ENCODE peak calls at places on chromosomes 12 and 14, in eight cellular contexts. K is H1, N is left ventricle myocardium inferior, P is A549, H is fibroblast of lung, C is esophagus squamous epithelium, Q is breast epithelium, I is ascending aorta. J is an unnamed sample.

GRCh38 chr14:58884442-58884841 is 246.7 kb downstream of the DACT1 start:
- DNase-seq in K (no peak), N (no peak), P (no peak), H (no peak), C (no peak), Q (no peak), I (no peak), J (no peak)

GRCh38 chr12:96578526-96579125 is 89.2 kb downstream of the CFAP54 start:
- DNase-seq in K (no peak), N (no peak), P (peak; percentile 48), H (peak; percentile 55), C (no peak), Q (no peak), I (no peak), J (no peak)

GRCh38 chr12:24561882-24562760 is 386.8 kb downstream of the BCAT1 start:
- DNase-seq in K (peak; percentile 87), N (peak; percentile 71), P (peak; percentile 17), H (peak; percentile 77), C (no peak), Q (no peak), I (no peak), J (peak; percentile 74)

GRCh38 chr12:106380954-106381353 is 23.4 kb downstream of the POLR3B start:
- DNase-seq in K (no peak), N (no peak), P (no peak), H (peak; percentile 34), C (no peak), Q (no peak), I (no peak), J (no peak)

GRCh38 chr12:52233462-52234141 is 559 bp downstream of the KRT7 start:
- DNase-seq in K (peak; percentile 70), N (no peak), P (no peak), H (no peak), C (no peak), Q (peak; percentile 52), I (no peak), J (no peak)

GRCh38 chr12:113006641-113007040 is 28.3 kb downstream of the OAS2 start:
- DNase-seq in K (no peak), N (no peak), P (no peak), H (no peak), C (no peak), Q (no peak), I (no peak), J (no peak)

GRCh38 chr12:120710805-120711296 is 593 bp downstream of the UNC119B start:
- DNase-seq in K (peak; percentile 53), N (no peak), P (peak; percentile 43), H (peak; percentile 11), C (no peak), Q (no peak), I (no peak), J (no peak)

GRCh38 chr14:104800600-104801283 is at the start of gene ZBTB42:
- DNase-seq in K (peak; percentile 74), N (peak; percentile 69), P (no peak), H (peak; percentile 61), C (peak; percentile 21), Q (peak; percentile 91), I (no peak), J (peak; percentile 87)

GRCh38 chr12:52691076-52691764 is 11.0 kb upstream of the KRT1 start:
- DNase-seq in K (peak; percentile 68), N (no peak), P (no peak), H (no peak), C (no peak), Q (peak; percentile 49), I (no peak), J (no peak)

GRCh38 chr12:66399626-66399931 is 97.3 kb downstream of the HELB start:
- DNase-seq in K (no peak), N (no peak), P (no peak), H (no peak), C (no peak), Q (no peak), I (no peak), J (no peak)

GRCh38 chr14:106877527-106877926 is 1351.1 kb downstream of the TMEM121 start:
- DNase-seq in K (no peak), N (no peak), P (no peak), H (no peak), C (no peak), Q (no peak), I (no peak), J (no peak)

GRCh38 chr14:106874365-106874764 is 1348.0 kb downstream of the TMEM121 start:
- DNase-seq in K (no peak), N (no peak), P (no peak), H (no peak), C (no peak), Q (no peak), I (no peak), J (no peak)

GRCh38 chr14:106872619-106873446 is 1346.5 kb downstream of the TMEM121 start:
- DNase-seq in K (peak; percentile 48), N (peak; percentile 39), P (peak; percentile 53), H (no peak), C (no peak), Q (no peak), I (no peak), J (peak; percentile 95)

GRCh38 chr14:106876711-106877110 is 1350.3 kb downstream of the TMEM121 start:
- DNase-seq in K (no peak), N (no peak), P (no peak), H (no peak), C (no peak), Q (no peak), I (no peak), J (no peak)

DNA sequence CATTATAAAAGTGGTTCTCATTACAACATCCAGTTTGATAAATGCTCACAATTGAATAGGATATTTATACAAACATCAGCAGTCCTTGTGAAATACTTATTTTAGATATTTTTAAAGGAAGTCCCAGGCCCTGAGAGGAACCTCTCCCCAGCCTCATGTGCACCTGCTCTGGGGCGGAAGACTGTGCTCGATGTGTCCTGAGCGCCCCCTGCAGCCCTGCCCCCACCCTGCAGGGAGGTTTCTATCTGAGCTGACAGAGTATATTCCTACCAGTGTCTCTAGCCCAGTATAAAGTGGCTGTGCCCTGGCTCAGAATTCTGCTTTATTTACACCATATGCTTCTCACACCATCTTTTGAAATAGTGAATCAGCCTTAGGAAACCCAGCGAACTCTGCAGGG is 1349.1 kb downstream of the TMEM121 start:
- DNase-seq in K (no peak), N (peak; percentile 26), P (no peak), H (no peak), C (no peak), Q (no peak), I (no peak), J (peak; percentile 38)
- TF ChIP-seq CTCF in K (no peak), N (peak; percentile 49), P (no peak), H (no peak), C (no peak), Q (no peak), I (no peak), J (peak; percentile 21)

DNA sequence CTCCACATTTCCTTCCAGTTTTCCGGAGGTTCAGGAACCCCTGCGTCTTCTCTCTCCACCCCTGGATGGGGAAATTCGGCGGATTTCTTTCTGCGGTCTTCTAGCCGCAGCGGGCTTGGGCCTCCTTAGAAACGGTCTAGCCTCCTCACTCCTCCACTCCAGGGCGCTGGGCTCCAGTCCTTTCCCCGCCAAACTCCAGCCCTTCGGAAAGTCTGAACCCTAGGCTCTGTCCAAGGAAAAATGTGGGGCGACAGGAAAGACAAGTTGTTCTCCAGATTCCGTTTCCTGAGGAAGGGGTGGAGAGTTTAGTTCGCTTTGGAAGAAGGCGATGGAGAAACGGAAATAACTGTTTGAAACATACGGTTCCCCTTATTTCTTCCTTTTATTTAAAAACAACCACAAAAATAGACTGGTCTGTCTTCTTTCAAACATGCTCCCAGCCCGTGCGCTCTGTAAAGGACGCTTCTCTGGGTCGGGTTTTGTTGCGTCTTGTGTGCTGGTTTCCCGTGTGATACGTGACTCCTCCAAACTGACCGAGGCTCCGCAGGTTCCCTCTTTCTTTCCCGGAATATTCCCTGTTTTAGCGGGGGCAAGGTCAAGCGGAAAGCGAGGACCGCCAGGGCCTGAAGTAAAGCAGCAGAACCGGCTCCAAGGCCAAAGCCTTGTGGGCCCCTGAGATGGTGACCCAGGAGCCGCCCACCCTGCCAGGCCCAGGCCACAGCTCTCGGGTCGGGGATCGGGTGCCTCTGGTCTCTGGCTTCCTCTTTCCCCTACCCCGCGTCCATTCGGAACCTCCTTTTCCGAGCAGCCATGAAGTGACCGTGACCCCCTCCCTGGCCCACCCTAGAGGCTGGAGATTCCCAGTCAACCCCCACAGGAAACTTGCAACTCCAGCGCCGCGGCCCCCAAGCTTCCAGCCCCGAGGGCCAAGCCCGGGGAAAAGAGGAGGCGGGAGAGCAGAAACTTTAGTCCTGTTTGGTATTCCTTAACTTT is 1.1 kb upstream of the HOXC10 start:
- DNase-seq in K (no peak), N (no peak), P (no peak), H (no peak), C (no peak), Q (no peak), I (no peak), J (peak; percentile 30)
- H3K4me3 ChIP-seq in K (no peak overlapping the region), N (no peak overlapping the region), P (peak overlapping the region; percentile 60), H (no peak overlapping the region), C (no peak overlapping the region), Q (peak overlapping the region; percentile 52), I (no peak overlapping the region), J (no peak overlapping the region)

DNA sequence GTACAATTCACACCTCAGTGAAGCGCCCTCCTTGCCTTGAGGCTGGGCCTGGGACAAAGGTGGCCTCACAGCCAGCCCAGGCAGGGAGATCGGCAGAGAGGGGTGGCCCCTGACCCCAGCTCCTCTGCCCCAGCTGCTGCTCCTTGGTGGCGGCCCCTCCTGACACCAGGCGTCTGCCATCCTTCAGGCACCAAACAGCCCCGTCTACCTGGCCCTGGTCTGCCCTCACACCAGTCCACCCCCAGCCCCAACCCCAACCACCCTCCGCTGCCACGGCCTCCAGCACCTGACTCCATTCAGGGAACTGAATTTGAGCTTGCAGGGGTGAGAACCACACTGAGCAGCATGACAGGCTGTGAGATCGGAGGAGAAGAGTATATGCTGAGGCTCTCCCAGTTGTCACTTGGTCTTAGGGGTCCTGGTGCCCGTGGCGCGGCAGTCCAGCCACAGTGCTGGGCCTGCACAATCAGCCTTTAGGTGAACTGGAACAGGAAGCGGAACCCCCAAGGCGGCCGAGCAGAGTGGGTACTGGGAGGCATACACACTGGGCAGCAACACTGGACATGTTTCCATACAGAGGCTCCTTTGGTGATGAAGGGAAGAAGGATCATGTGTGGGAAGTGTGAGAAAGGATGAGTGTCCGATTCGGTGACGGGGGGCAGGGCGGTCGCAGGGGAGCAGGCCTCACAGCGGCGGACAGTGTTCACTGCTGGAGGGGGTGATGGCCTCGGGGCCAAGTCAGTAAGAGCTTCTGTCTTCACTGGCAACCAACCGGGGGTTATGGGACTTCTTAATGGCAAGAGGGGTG is 18.7 kb downstream of the ZFYVE21 start:
- DNase-seq in K (no peak), N (no peak), P (no peak), H (no peak), C (no peak), Q (no peak), I (no peak), J (no peak)
- H3K4me1 ChIP-seq in K (no peaks in the 10 kb centered on the region), N (peaks cover 64% of the 10 kb centered on the region), P (no peaks in the 10 kb centered on the region), H (no peaks in the 10 kb centered on the region), C (peaks cover 92% of the 10 kb centered on the region), Q (peaks cover 16% of the 10 kb centered on the region), I (peaks cover 20% of the 10 kb centered on the region), J (no peaks in the 10 kb centered on the region)

GRCh38 chr14:31174433-31174832 is 33.2 kb downstream of the HECTD1 start:
- DNase-seq in K (no peak), N (no peak), P (no peak), H (no peak), C (no peak), Q (no peak), I (no peak), J (no peak)
- TF ChIP-seq CTCF in K (no peak), N (no peak), P (no peak), H (no peak), C (no peak), Q (no peak), I (no peak), J (no peak)

GRCh38 chr12:1630081-1630826 is 1.2 kb downstream of the WNT5B start:
- DNase-seq in K (peak; percentile 68), N (peak; percentile 63), P (peak; percentile 37), H (no peak), C (no peak), Q (peak; percentile 55), I (no peak), J (no peak)
- H3K4me3 ChIP-seq in K (peak overlapping the region; percentile 20), N (peak overlapping the region; percentile 72), P (peak overlapping the region; percentile 56), H (peak overlapping the region; percentile 11), C (peak overlapping the region; percentile 46), Q (peak overlapping the region; percentile 52), I (peak overlapping the region; percentile 47), J (peak overlapping the region; percentile 38)